ENCODE peak calls at places on chromosomes 4 and X, in five cellular contexts. One of them, this sample, is unnamed.

GRCh38 chr4:153464068-153464467 is 2.1 kb upstream of the TMEM131L start:
- DNase-seq in choroid plexus epithelial cell: no peak
- DNase-seq in GM23338: no peak
- DNase-seq in AG10803: no peak
- DNase-seq in cardiac fibroblast: peak; percentile 21
- DNase-seq in this sample: no peak

GRCh38 chr4:161522031-161522430 is 641.8 kb downstream of the FSTL5 start:
- DNase-seq in choroid plexus epithelial cell: peak; percentile 11
- DNase-seq in GM23338: no peak
- DNase-seq in AG10803: no peak
- DNase-seq in cardiac fibroblast: no peak
- DNase-seq in this sample: no peak

GRCh38 chrX:153878969-153879653 is 6.9 kb downstream of the L1CAM start:
- DNase-seq in choroid plexus epithelial cell: peak; percentile 12
- DNase-seq in GM23338: peak; percentile 66
- DNase-seq in AG10803: no peak
- DNase-seq in cardiac fibroblast: no peak
- DNase-seq in this sample: no peak

GRCh38 chr4:156790866-156791265 is 180.7 kb downstream of the PDGFC start:
- DNase-seq in choroid plexus epithelial cell: peak; percentile 53
- DNase-seq in GM23338: peak; percentile 53
- DNase-seq in AG10803: peak; percentile 93
- DNase-seq in cardiac fibroblast: peak; percentile 64
- DNase-seq in this sample: peak; percentile 49

GRCh38 chrX:79330022-79330421 is 37.1 kb downstream of the ITM2A start:
- DNase-seq in choroid plexus epithelial cell: no peak
- DNase-seq in GM23338: peak; percentile 37
- DNase-seq in AG10803: no peak
- DNase-seq in cardiac fibroblast: no peak
- DNase-seq in this sample: no peak

GRCh38 chr4:122766353-122766705 is 33.8 kb downstream of the BBS12 start:
- DNase-seq in choroid plexus epithelial cell: no peak
- DNase-seq in GM23338: no peak
- DNase-seq in AG10803: no peak
- DNase-seq in cardiac fibroblast: no peak
- DNase-seq in this sample: no peak

GRCh38 chr4:121484633-121485032 is 103.8 kb upstream of the QRFPR start:
- DNase-seq in choroid plexus epithelial cell: peak; percentile 86
- DNase-seq in GM23338: peak; percentile 78
- DNase-seq in AG10803: peak; percentile 73
- DNase-seq in cardiac fibroblast: peak; percentile 77
- DNase-seq in this sample: peak; percentile 32

GRCh38 chr4:183249854-183250253 is 70.2 kb downstream of the CLDN22 start:
- DNase-seq in choroid plexus epithelial cell: peak; percentile 77
- DNase-seq in GM23338: peak; percentile 60
- DNase-seq in AG10803: peak; percentile 53
- DNase-seq in cardiac fibroblast: peak; percentile 63
- DNase-seq in this sample: no peak

GRCh38 chr4:74473155-74473811 is 28.3 kb downstream of the AREG start:
- DNase-seq in choroid plexus epithelial cell: peak; percentile 97
- DNase-seq in GM23338: peak; percentile 6
- DNase-seq in AG10803: peak; percentile 73
- DNase-seq in cardiac fibroblast: peak; percentile 96
- DNase-seq in this sample: peak; percentile 33

GRCh38 chrX:24282381-24283121 is 31.3 kb downstream of the SUPT20HL2 start:
- DNase-seq in choroid plexus epithelial cell: peak; percentile 31
- DNase-seq in GM23338: peak; percentile 12
- DNase-seq in AG10803: peak; percentile 53
- DNase-seq in cardiac fibroblast: peak; percentile 14
- DNase-seq in this sample: no peak

GRCh38 chr4:8053688-8054449 is 104.7 kb downstream of the ABLIM2 start:
- DNase-seq in choroid plexus epithelial cell: no peak
- DNase-seq in GM23338: no peak
- DNase-seq in AG10803: no peak
- DNase-seq in cardiac fibroblast: no peak
- DNase-seq in this sample: no peak

GRCh38 chr4:166594326-166594946 is 639.9 kb downstream of the SPOCK3 start:
- DNase-seq in choroid plexus epithelial cell: peak; percentile 62
- DNase-seq in GM23338: peak; percentile 85
- DNase-seq in AG10803: peak; percentile 2
- DNase-seq in cardiac fibroblast: peak; percentile 73
- DNase-seq in this sample: no peak

GRCh38 chr4:166165829-166166420 is 292.9 kb downstream of the TLL1 start:
- DNase-seq in choroid plexus epithelial cell: peak; percentile 85
- DNase-seq in GM23338: peak; percentile 81
- DNase-seq in AG10803: peak; percentile 67
- DNase-seq in cardiac fibroblast: peak; percentile 87
- DNase-seq in this sample: peak; percentile 27

GRCh38 chrX:50747471-50747900 is 66.5 kb downstream of the SHROOM4 start:
- DNase-seq in choroid plexus epithelial cell: peak; percentile 36
- DNase-seq in GM23338: peak; percentile 49
- DNase-seq in AG10803: peak; percentile 93
- DNase-seq in cardiac fibroblast: peak; percentile 38
- DNase-seq in this sample: peak; percentile 52

GRCh38 chr4:786074-786741 is 39.7 kb downstream of the CPLX1 start:
- DNase-seq in choroid plexus epithelial cell: no peak
- DNase-seq in GM23338: peak; percentile 60
- DNase-seq in AG10803: no peak
- DNase-seq in cardiac fibroblast: no peak
- DNase-seq in this sample: no peak

GRCh38 chrX:153537080-153537479 is 19.6 kb downstream of the ATP2B3 start:
- DNase-seq in choroid plexus epithelial cell: no peak
- DNase-seq in GM23338: no peak
- DNase-seq in AG10803: no peak
- DNase-seq in cardiac fibroblast: no peak
- DNase-seq in this sample: no peak

GRCh38 chrX:52865328-52865980 is 2.4 kb downstream of the XAGE3 start:
- DNase-seq in choroid plexus epithelial cell: peak; percentile 4
- DNase-seq in GM23338: no peak
- DNase-seq in AG10803: peak; percentile 4
- DNase-seq in cardiac fibroblast: peak; percentile 12
- DNase-seq in this sample: no peak

GRCh38 chr4:144295286-144295995 is 154.9 kb upstream of the GYPA start:
- DNase-seq in choroid plexus epithelial cell: peak; percentile 77
- DNase-seq in GM23338: no peak
- DNase-seq in AG10803: no peak
- DNase-seq in cardiac fibroblast: peak; percentile 33
- DNase-seq in this sample: no peak

GRCh38 chr4:60683357-60683756 is 516.8 kb upstream of the ADGRL3 start:
- DNase-seq in choroid plexus epithelial cell: peak; percentile 80
- DNase-seq in GM23338: no peak
- DNase-seq in AG10803: peak; percentile 66
- DNase-seq in cardiac fibroblast: peak; percentile 94
- DNase-seq in this sample: peak; percentile 78

GRCh38 chr4:176052744-176053143 is 12.9 kb upstream of the WDR17 start:
- DNase-seq in choroid plexus epithelial cell: no peak
- DNase-seq in GM23338: no peak
- DNase-seq in AG10803: no peak
- DNase-seq in cardiac fibroblast: no peak
- DNase-seq in this sample: no peak

GRCh38 chrX:13428055-13428786 is 108.4 kb upstream of the ATXN3L start:
- DNase-seq in choroid plexus epithelial cell: peak; percentile 89
- DNase-seq in GM23338: peak; percentile 26
- DNase-seq in AG10803: peak; percentile 75
- DNase-seq in cardiac fibroblast: peak; percentile 90
- DNase-seq in this sample: no peak

GRCh38 chr4:102094474-102094873 is 250.8 kb downstream of the SLC39A8 start:
- DNase-seq in choroid plexus epithelial cell: no peak
- DNase-seq in GM23338: no peak
- DNase-seq in AG10803: no peak
- DNase-seq in cardiac fibroblast: no peak
- DNase-seq in this sample: no peak

GRCh38 chr4:141215030-141215429 is 5.7 kb upstream of the ZNF330 start:
- DNase-seq in choroid plexus epithelial cell: no peak
- DNase-seq in GM23338: no peak
- DNase-seq in AG10803: no peak
- DNase-seq in cardiac fibroblast: no peak
- DNase-seq in this sample: no peak

GRCh38 chr4:68576272-68577100 is at the start of gene UGT2B17:
- DNase-seq in choroid plexus epithelial cell: no peak
- DNase-seq in GM23338: no peak
- DNase-seq in AG10803: no peak
- DNase-seq in cardiac fibroblast: no peak
- DNase-seq in this sample: no peak

GRCh38 chr4:181674315-181674714 is 568.9 kb upstream of the TENM3 start:
- DNase-seq in choroid plexus epithelial cell: peak; percentile 82
- DNase-seq in GM23338: no peak
- DNase-seq in AG10803: peak; percentile 89
- DNase-seq in cardiac fibroblast: peak; percentile 62
- DNase-seq in this sample: peak; percentile 86

GRCh38 chr4:87425711-87426110 is 3.3 kb downstream of the NUDT9 start:
- DNase-seq in choroid plexus epithelial cell: no peak
- DNase-seq in GM23338: no peak
- DNase-seq in AG10803: no peak
- DNase-seq in cardiac fibroblast: peak; percentile 7
- DNase-seq in this sample: no peak

GRCh38 chr4:105683038-105683437 is 25.5 kb downstream of the INTS12 start:
- DNase-seq in choroid plexus epithelial cell: no peak
- DNase-seq in GM23338: no peak
- DNase-seq in AG10803: no peak
- DNase-seq in cardiac fibroblast: no peak
- DNase-seq in this sample: no peak

GRCh38 chr4:98659741-98660507 is 1.5 kb upstream of the TSPAN5 start:
- DNase-seq in choroid plexus epithelial cell: no peak
- DNase-seq in GM23338: no peak
- DNase-seq in AG10803: peak; percentile 46
- DNase-seq in cardiac fibroblast: peak; percentile 64
- DNase-seq in this sample: no peak

GRCh38 chr4:138891610-138892009 is 124.0 kb upstream of the NOCT start:
- DNase-seq in choroid plexus epithelial cell: no peak
- DNase-seq in GM23338: no peak
- DNase-seq in AG10803: peak; percentile 11
- DNase-seq in cardiac fibroblast: no peak
- DNase-seq in this sample: no peak

GRCh38 chr4:125111352-125111751 is 203.4 kb upstream of the FAT4 start:
- DNase-seq in choroid plexus epithelial cell: no peak
- DNase-seq in GM23338: peak; percentile 17
- DNase-seq in AG10803: no peak
- DNase-seq in cardiac fibroblast: no peak
- DNase-seq in this sample: no peak

GRCh38 chr4:99893991-99894981 is at the start of gene LAMTOR3:
- DNase-seq in choroid plexus epithelial cell: peak; percentile 93
- DNase-seq in GM23338: peak; percentile 96
- DNase-seq in AG10803: peak; percentile 89
- DNase-seq in cardiac fibroblast: peak; percentile 92
- DNase-seq in this sample: peak; percentile 57
- H3K4me3 ChIP-seq in choroid plexus epithelial cell: peak within 1 kb of the TSS; percentile 90
- H3K4me3 ChIP-seq in GM23338: peak within 1 kb of the TSS; percentile 92
- H3K4me3 ChIP-seq in AG10803: peak within 1 kb of the TSS; percentile 90
- H3K4me3 ChIP-seq in cardiac fibroblast: peak within 1 kb of the TSS; percentile 93
- H3K4me3 ChIP-seq in this sample: peak within 1 kb of the TSS; percentile 99

GRCh38 chr4:18075823-18076433 is 54.4 kb upstream of the LCORL start:
- DNase-seq in choroid plexus epithelial cell: no peak
- DNase-seq in GM23338: peak; percentile 84
- DNase-seq in AG10803: no peak
- DNase-seq in cardiac fibroblast: peak; percentile 18
- DNase-seq in this sample: no peak
- TF ChIP-seq CTCF in choroid plexus epithelial cell: no peak
- TF ChIP-seq CTCF in GM23338: peak; percentile 84
- TF ChIP-seq CTCF in AG10803: no peak
- TF ChIP-seq CTCF in cardiac fibroblast: peak; percentile 35
- TF ChIP-seq CTCF in this sample: peak; percentile 15

GRCh38 chrX:71215335-71215912 is 7.6 kb upstream of the GJB1 start:
- DNase-seq in choroid plexus epithelial cell: no peak
- DNase-seq in GM23338: no peak
- DNase-seq in AG10803: no peak
- DNase-seq in cardiac fibroblast: no peak
- DNase-seq in this sample: no peak

GRCh38 chrX:71214604-71215334 is 8.3 kb upstream of the GJB1 start:
- DNase-seq in choroid plexus epithelial cell: no peak
- DNase-seq in GM23338: no peak
- DNase-seq in AG10803: no peak
- DNase-seq in cardiac fibroblast: no peak
- DNase-seq in this sample: no peak

GRCh38 chrX:71216446-71216845 is 6.6 kb upstream of the GJB1 start:
- DNase-seq in choroid plexus epithelial cell: no peak
- DNase-seq in GM23338: no peak
- DNase-seq in AG10803: no peak
- DNase-seq in cardiac fibroblast: no peak
- DNase-seq in this sample: no peak

GRCh38 chrX:71214152-71214551 is 8.9 kb upstream of the GJB1 start:
- DNase-seq in choroid plexus epithelial cell: no peak
- DNase-seq in GM23338: no peak
- DNase-seq in AG10803: no peak
- DNase-seq in cardiac fibroblast: no peak
- DNase-seq in this sample: no peak

GRCh38 chrX:71217298-71217697 is 5.7 kb upstream of the GJB1 start:
- DNase-seq in choroid plexus epithelial cell: no peak
- DNase-seq in GM23338: no peak
- DNase-seq in AG10803: no peak
- DNase-seq in cardiac fibroblast: no peak
- DNase-seq in this sample: no peak
- H3K4me3 ChIP-seq in choroid plexus epithelial cell: no peak overlapping the region
- H3K4me3 ChIP-seq in GM23338: no peak overlapping the region
- H3K4me3 ChIP-seq in AG10803: no peak overlapping the region
- H3K4me3 ChIP-seq in cardiac fibroblast: no peak overlapping the region
- H3K4me3 ChIP-seq in this sample: no peak overlapping the region

DNA sequence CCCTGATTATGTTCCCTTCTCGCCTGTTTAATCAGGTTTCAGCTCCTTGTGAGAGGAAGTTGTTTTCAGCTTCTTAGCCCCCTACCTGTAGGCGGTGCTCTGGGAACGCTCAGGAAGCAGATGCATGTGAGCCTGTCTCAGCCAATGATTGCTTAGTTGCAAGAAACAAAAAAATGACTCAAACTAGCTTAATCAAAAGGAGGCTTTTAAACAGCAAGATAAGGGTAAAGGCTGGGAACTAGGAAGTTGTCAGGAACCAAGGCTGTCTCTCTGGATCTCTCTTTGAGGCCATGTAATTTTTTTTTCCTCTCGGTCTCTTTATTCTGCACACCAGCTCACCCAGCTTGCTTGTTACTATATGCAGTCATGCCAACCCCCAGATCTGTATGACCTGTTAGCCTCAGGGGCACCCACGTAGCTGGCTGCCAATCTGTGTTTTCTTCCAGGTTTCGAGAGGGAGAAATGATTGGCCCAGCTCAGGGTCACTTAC is 109.1 kb downstream of the PTTG2 start:
- DNase-seq in choroid plexus epithelial cell: peak; percentile 85
- DNase-seq in GM23338: peak; percentile 87
- DNase-seq in AG10803: no peak
- DNase-seq in cardiac fibroblast: peak; percentile 90
- DNase-seq in this sample: no peak
- TF ChIP-seq CTCF in choroid plexus epithelial cell: peak; percentile 76
- TF ChIP-seq CTCF in GM23338: peak; percentile 97
- TF ChIP-seq CTCF in AG10803: peak; percentile 25
- TF ChIP-seq CTCF in cardiac fibroblast: peak; percentile 85
- TF ChIP-seq CTCF in this sample: peak; percentile 29